ENCODE peak calls at places on chromosomes 12 and 14, in eight cellular contexts. D is cardiac muscle cell; Q is uterus; O is CD8-positive, alpha-beta T cell; K is pancreas; Y is transverse colon; B is Peyer's patch; M is tibial nerve. T is an unnamed sample. For H3K36me3, the result is how much of the 10 kb centered on the place peaks cover.

GRCh38 chr14:75514673-75515630 is 7.3 kb upstream of the BATF start:
- DNase-seq in D (no peak), Q (no peak), O (peak), K (no peak), Y (peak), B (peak), M (no peak), T (no peak)

GRCh38 chr12:109358154-109358869 is 10.6 kb downstream of the MYO1H start:
- DNase-seq in D (no peak), Q (no peak), O (no peak), K (no peak), Y (no peak), B (no peak), M (no peak), T (no peak)

GRCh38 chr12:26056335-26056734 is 68.5 kb downstream of the BHLHE41 start:
- DNase-seq in D (no peak), Q (no peak), O (no peak), K (no peak), Y (no peak), B (no peak), M (no peak), T (no peak)

GRCh38 chr12:32559434-32559833 is 119.7 kb upstream of the DNM1L start:
- DNase-seq in D (no peak), Q (no peak), O (no peak), K (no peak), Y (no peak), B (no peak), M (no peak), T (no peak)

GRCh38 chr12:12779529-12779928 is 5.9 kb upstream of the APOLD1 start:
- DNase-seq in D (no peak), Q (no peak), O (no peak), K (no peak), Y (no peak), B (no peak), M (no peak), T (no peak)

GRCh38 chr12:92108651-92109050 is 37.0 kb downstream of the BTG1 start:
- DNase-seq in D (peak), Q (peak), O (no peak), K (no peak), Y (no peak), B (no peak), M (no peak), T (no peak)

GRCh38 chr12:3311027-3311402 is 180.0 kb upstream of the PRMT8 start:
- DNase-seq in D (no peak), Q (no peak), O (no peak), K (peak), Y (peak), B (peak), M (no peak), T (no peak)

GRCh38 chr14:77031680-77032482 is 3.4 kb upstream of the IRF2BPL start:
- DNase-seq in D (no peak), Q (peak), O (no peak), K (no peak), Y (peak), B (peak), M (no peak), T (no peak)

GRCh38 chr12:31783996-31784645 is 55.3 kb upstream of the AMN1 start:
- DNase-seq in D (no peak), Q (no peak), O (no peak), K (no peak), Y (no peak), B (no peak), M (no peak), T (no peak)

GRCh38 chr14:101567252-101567651 is 6.0 kb downstream of the DIO3 start:
- DNase-seq in D (no peak), Q (no peak), O (no peak), K (no peak), Y (no peak), B (no peak), M (no peak), T (no peak)

GRCh38 chr14:94486883-94487282 is 10.9 kb upstream of the SERPINA9 start:
- DNase-seq in D (no peak), Q (no peak), O (no peak), K (no peak), Y (no peak), B (no peak), M (no peak), T (no peak)

GRCh38 chr12:68827895-68828294 is 19.9 kb downstream of the MDM2 start:
- DNase-seq in D (no peak), Q (no peak), O (no peak), K (no peak), Y (no peak), B (no peak), M (no peak), T (no peak)

GRCh38 chr14:105171004-105171673 is 2.6 kb upstream of the JAG2 start:
- DNase-seq in D (peak), Q (no peak), O (no peak), K (no peak), Y (no peak), B (no peak), M (no peak), T (no peak)

GRCh38 chr14:20302042-20302761 is 3.5 kb downstream of the TTC5 start:
- DNase-seq in D (no peak), Q (no peak), O (no peak), K (no peak), Y (no peak), B (no peak), M (no peak), T (no peak)

GRCh38 chr12:7130537-7130790 is 293 bp downstream of the CLSTN3 start:
- DNase-seq in D (no peak), Q (no peak), O (no peak), K (no peak), Y (no peak), B (no peak), M (no peak), T (no peak)

GRCh38 chr12:7129647-7130536 is at the start of gene CLSTN3:
- DNase-seq in D (peak), Q (peak), O (peak), K (peak), Y (peak), B (peak), M (peak), T (peak)

GRCh38 chr12:7128681-7129593 is at the start of gene RBP5:
- DNase-seq in D (no peak), Q (peak), O (no peak), K (no peak), Y (no peak), B (no peak), M (no peak), T (no peak)

GRCh38 chr12:7131502-7131866 is 1.3 kb downstream of the CLSTN3 start:
- DNase-seq in D (no peak), Q (no peak), O (no peak), K (no peak), Y (no peak), B (no peak), M (no peak), T (no peak)

DNA sequence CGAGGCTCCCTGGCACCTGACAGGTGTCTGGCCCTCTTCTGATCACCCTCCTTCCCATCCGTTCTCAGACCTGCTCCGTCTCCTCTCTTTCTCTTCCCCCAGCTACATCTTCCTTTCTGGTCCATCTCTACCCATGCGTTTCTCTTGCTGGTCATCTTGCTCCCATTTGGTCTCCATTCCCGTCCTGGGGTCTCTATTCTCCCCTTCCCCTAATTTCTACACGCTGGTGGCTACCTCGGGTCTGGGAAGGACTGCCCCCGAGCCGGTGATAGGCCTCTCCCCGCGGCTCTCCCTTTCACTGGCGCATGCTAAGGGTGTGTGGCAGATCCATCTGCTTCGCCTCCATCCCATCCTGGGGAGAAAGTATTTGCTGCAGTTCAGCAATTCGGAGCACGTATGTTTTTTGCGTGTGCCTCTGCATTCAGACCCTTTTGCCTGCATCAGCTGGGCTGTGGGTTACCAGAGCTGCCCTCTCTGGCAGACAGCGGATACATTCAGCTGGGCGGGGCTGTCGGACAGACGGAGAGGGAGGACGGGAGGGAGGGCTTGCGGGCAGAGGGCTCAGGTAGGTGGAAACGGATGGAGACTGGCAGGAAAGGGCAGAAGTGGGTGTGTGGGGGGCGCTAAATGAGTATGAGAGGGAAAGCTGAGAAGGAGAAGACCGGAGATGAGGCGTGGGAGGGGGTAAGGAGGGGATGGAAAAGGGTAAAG is 775 bp downstream of the CLSTN3 start:
- DNase-seq in D (peak), Q (peak), O (peak), K (peak), Y (peak), B (peak), M (no peak), T (peak)
- H3K27ac ChIP-seq in D (no peak), Q (peak), O (peak), K (peak), Y (peak), B (peak), M (peak), T (peak)

DNA sequence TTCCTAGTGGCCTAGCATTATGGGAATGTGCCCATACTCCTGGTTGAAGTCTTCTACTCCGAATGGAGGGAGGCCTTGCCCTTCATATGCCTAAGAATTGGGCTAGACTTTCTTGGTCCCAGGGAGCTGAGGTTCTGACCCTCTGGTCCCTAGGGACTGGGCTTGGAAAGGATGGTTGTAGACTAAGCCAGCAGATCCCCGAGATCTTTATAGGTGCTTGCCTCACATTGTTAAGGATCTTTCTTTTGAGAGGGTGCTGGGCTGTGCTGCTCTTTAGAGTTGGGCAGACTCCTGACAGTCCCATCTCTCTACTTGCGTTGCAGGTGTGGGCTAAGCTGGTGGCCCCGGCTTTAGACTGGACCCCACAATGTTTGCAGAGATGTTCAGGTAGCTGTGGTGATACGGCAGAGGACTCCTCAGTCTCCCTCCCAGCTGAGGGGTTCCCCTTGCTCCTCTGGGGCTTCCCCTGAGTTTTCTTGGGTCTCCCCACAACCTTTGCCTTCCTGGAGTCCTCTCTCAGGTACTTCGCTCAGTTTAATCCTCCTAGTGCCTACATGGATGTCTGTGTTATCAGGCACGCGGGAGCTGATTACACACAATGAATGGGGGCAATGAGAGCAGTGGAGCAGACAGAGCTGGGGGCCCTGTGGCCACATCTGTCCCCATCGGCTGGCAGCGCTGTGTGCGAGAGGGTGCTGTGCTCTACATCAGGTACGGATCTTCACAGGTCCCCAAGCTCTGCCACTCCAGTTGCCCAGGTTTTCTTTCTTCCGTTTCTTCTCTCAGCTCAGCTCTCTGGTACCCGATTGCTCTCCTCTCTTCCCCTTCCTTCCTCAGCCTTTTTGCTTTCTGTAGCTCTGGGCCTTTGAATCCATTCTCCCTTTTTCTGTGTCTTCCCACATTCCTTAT is 1.3 kb downstream of the MBD6 start:
- DNase-seq in D (no peak), Q (no peak), O (no peak), K (no peak), Y (no peak), B (no peak), M (no peak), T (no peak)
- H3K36me3 ChIP-seq in D (under half), Q (under half), O (under half), K (under half), Y (under half), B (under half), M (under half), T (under half)

DNA sequence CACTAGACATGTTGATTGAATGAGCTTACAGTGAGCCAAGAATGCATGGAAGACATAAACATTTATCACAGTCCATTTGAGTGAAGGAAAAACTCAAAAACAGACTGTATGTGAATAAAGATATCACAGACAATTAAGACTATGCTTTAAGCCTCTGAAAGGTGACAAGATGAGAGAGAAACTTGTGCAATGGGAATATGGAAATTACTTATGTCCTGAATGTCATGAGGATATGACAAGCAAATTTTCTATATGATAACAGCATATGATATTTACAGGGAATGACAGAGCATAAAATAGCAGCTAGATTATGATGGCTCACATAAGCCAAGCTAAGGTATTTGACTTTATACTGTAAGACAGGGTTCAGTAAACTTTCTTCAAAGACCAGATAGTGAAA is 1153.1 kb upstream of the USP15 start:
- DNase-seq in D (no peak), Q (no peak), O (no peak), K (no peak), Y (no peak), B (no peak), M (no peak), T (no peak)
- H3K27ac ChIP-seq in D (no peak), Q (no peak), O (no peak), K (no peak), Y (no peak), B (no peak), M (no peak), T (no peak)

GRCh38 chr12:76069339-76069738 is 15.1 kb downstream of the NAP1L1 start:
- DNase-seq in D (no peak), Q (no peak), O (no peak), K (no peak), Y (no peak), B (no peak), M (no peak), T (no peak)
- H3K36me3 ChIP-seq in D (under half), Q (under half), O (under half), K (under half), Y (under half), B (under half), M (under half), T (half or more)

DNA sequence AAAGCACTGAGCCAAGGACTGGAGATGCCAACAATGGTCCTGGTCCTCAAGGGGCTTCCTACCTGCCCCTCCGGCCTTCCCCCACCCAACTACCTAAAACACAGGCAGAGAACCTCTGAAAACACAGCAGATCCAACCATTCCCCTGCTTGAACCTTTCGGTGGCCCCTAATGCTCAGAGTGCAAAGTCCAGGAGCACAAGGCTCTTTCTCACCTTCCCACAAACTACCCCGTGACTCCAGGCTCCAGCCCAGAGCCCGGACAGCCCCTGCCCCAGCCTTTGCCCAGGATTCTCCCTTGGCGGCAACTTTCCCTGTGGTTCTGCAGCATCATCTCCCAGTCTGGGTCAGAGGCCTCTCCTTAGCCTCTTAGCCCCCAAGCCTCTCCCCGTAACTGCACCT is 1.6 kb upstream of the CD9 start:
- DNase-seq in D (no peak), Q (no peak), O (no peak), K (no peak), Y (no peak), B (no peak), M (no peak), T (no peak)
- H3K27ac ChIP-seq in D (no peak), Q (peak), O (no peak), K (no peak), Y (peak), B (no peak), M (peak), T (peak)